ENCODE peak calls at places on chromosomes 7 and 10, in six cellular contexts. T, U, N, R, X and K are unnamed samples. For H3K27me3, the result is how much of the 10 kb centered on the place peaks cover.

GRCh38 chr7:134764365-134764764 is 15.1 kb upstream of the CALD1 start:
- DNase-seq in N (no peak), R (no peak), T (no peak), U (no peak), X (no peak), K (no peak)

GRCh38 chr10:126302831-126303230 is 85.4 kb downstream of the ADAM12 start:
- DNase-seq in U (no peak), T (peak), R (no peak), X (no peak), N (no peak), K (no peak)

GRCh38 chr10:1345368-1345767 is 289.2 kb downstream of the WDR37 start:
- DNase-seq in N (no peak), R (no peak), T (no peak), U (no peak), X (no peak), K (no peak)

GRCh38 chr10:59666310-59666709 is 43.3 kb downstream of the SLC16A9 start:
- DNase-seq in X (no peak), T (no peak), R (no peak), N (no peak), U (no peak), K (no peak)

GRCh38 chr10:116038259-116038658 is 234.7 kb downstream of the GFRA1 start:
- DNase-seq in T (peak), R (no peak), X (peak), U (no peak), N (no peak), K (no peak)

GRCh38 chr7:148699772-148700629 is 1.3 kb downstream of the CUL1 start:
- DNase-seq in X (no peak), T (no peak), U (no peak), R (no peak), N (no peak), K (no peak)

GRCh38 chr7:143002856-143003255 is 24.1 kb downstream of the OR9A2 start:
- DNase-seq in N (no peak), X (no peak), T (no peak), U (no peak), R (peak), K (no peak)

GRCh38 chr10:15725603-15726002 is 5.9 kb upstream of the ITGA8 start:
- DNase-seq in R (no peak), T (peak), U (no peak), N (no peak), X (no peak), K (peak)

GRCh38 chr10:22550732-22551131 is 163.6 kb downstream of the PIP4K2A start:
- DNase-seq in T (peak), N (peak), X (peak), U (peak), R (peak), K (no peak)

GRCh38 chr7:116354171-116354545 is 143.8 kb downstream of the TES start:
- DNase-seq in T (peak), X (peak), N (no peak), U (no peak), R (no peak), K (peak)

GRCh38 chr7:1987591-1988532 is 244.9 kb downstream of the MAD1L1 start:
- DNase-seq in T (no peak), X (peak), U (no peak), N (peak), R (no peak), K (no peak)

GRCh38 chr10:102870221-102870620 is 951 bp downstream of the AS3MT start:
- DNase-seq in U (no peak), T (no peak), X (no peak), R (no peak), N (no peak), K (no peak)

GRCh38 chr10:122407375-122408125 is 33.0 kb downstream of the PLEKHA1 start:
- DNase-seq in R (no peak), U (peak), T (peak), X (no peak), N (no peak), K (no peak)

GRCh38 chr10:78599122-78599853 is 469.5 kb upstream of the ZMIZ1 start:
- DNase-seq in U (no peak), X (no peak), T (no peak), R (no peak), N (no peak), K (no peak)

GRCh38 chr10:72336259-72337038 is 18.3 kb downstream of the DNAJB12 start:
- DNase-seq in R (peak), U (no peak), X (peak), N (no peak), T (peak), K (no peak)

GRCh38 chr10:80444124-80444523 is 10.0 kb upstream of the TSPAN14 start:
- DNase-seq in U (no peak), R (no peak), T (no peak), N (no peak), X (no peak), K (no peak)

GRCh38 chr7:105935250-105935649 is 27.8 kb upstream of the CDHR3 start:
- DNase-seq in R (no peak), X (no peak), U (no peak), T (no peak), N (no peak), K (no peak)

GRCh38 chr7:146242661-146243060 is 126.1 kb downstream of the CNTNAP2 start:
- DNase-seq in X (no peak), R (no peak), T (no peak), N (no peak), U (no peak), K (no peak)

GRCh38 chr10:43127447-43127846 is 10.8 kb upstream of the CSGALNACT2 start:
- DNase-seq in N (no peak), T (peak), R (no peak), X (no peak), U (no peak), K (no peak)

DNA sequence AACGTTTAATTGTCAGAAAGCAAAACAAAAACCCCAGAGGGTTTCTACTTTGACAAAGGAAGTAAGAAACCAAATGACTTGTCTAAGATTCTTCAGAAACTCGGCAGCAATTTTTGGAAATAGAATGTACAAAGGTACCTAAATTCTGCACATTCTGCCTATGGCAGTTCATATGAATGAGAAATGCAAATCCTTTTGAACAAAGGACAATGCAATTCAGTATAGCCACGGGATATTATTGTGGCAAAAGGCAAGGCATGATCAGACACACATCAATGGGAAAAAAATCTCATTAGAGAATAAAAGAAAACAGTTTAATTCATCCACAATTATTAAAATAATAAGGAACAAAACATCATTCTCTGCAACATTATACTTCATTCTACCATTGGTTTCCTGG is 93.4 kb downstream of the SEMA3C start:
- DNase-seq in R (no peak), T (no peak), X (no peak), U (no peak), N (no peak), K (no peak)
- H3K27ac ChIP-seq in R (no peak), T (no peak), X (no peak), U (no peak), N (no peak), K (no peak)

GRCh38 chr10:100869399-100869798 is 43.4 kb upstream of the SLF2 start:
- DNase-seq in N (no peak), X (no peak), U (no peak), R (no peak), T (no peak), K (no peak)
- H3K27me3 ChIP-seq in N (half or more), X (under half), U (under half), R (under half), T (under half), K (under half)

DNA sequence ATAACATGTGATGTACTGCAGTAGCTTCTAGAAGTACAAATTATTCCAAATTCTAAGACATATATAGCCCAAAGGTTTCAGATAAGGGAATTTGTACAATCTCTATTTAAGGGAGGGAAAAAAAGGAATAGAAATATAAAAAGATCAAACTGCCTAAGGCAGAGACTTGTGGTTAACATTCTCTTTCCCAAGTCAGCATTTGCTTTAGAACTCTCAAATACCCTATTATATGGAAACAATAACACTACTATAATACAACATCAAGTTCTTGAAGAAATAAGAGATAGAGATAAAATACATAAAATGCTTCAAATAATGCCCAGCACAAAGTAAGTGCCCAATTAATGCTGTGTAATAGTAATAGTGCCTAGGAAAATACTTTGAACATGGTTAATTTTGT is 123.1 kb downstream of the CRPPA start:
- DNase-seq in T (no peak), N (no peak), U (no peak), X (no peak), R (no peak), K (no peak)
- H3K27ac ChIP-seq in T (no peak), N (no peak), U (no peak), X (no peak), R (no peak), K (no peak)

DNA sequence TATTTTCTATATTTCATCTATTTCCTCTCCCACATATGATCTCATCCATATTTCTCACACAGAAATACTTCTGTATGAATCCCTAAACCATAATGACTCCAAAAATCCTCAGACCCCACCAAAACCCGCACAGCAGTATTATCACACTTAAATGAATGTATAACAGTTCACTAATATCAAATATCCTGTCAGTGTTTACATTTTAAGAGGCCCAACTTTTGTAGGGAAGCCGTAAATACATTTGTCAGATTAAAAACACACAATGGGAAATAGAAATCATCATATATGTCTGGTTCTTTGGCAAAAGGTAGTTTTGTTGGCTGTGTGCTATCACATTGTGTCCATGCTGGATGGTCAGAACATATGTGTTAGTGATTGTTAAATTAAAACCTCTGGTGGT is 4.2 kb downstream of the AUTS2 start:
- DNase-seq in N (no peak), X (no peak), T (no peak), U (no peak), R (no peak), K (no peak)
- H3K27me3 ChIP-seq in N (under half), X (under half), T (under half), U (under half), R (under half), K (under half)

GRCh38 chr10:117391436-117392205 is 16.4 kb upstream of the PDZD8 start:
- DNase-seq in U (no peak), N (no peak), X (no peak), T (no peak), R (peak), K (no peak)
- H3K27ac ChIP-seq in U (no peak), N (no peak), X (no peak), T (no peak), R (no peak), K (no peak)

DNA sequence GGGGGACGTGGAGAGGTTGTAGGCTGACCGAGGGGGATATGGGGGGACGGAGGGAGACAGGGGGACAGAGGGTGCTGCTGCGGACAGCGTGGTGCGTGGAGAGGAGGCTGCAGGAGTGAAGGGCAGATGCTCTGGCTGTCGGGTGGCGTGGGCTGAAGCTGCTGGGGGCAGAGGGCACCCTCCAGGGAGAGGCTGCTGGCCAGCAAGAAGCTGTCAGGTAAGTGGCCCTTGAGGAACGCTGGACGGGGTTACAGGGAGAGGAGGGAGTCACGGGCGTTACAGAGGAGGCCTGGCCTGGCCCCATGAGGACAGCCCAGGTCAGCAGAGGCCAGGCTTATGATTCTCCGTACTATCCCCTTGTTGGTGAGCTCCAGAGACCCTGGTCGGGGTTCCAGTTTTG is 27.1 kb downstream of the YKT6 start:
- DNase-seq in X (peak), T (no peak), U (no peak), R (no peak), N (peak), K (no peak)
- H3K27me3 ChIP-seq in X (under half), T (under half), U (under half), R (under half), N (under half), K (half or more)

DNA sequence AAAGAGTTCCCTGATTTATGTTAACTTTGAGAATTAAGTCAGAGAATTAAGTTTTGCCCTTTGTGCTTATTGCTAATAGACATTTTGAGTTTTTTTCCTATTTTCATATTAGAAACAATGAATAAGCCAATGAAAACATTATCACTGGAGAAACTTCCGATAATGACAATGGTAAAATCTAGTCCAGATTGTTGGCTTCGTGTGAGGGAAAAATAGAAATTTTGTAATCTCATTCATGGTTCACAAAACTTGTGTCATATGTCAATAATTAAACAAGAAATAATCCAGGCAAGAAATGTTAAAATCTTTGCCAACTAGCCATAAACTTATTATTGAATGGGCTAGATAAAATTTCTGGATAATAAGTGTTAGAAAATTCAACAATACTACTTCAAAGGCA is 36.7 kb downstream of the RNLS start:
- DNase-seq in N (no peak), U (no peak), X (no peak), T (no peak), R (no peak), K (no peak)
- H3K27ac ChIP-seq in N (no peak), U (no peak), X (no peak), T (no peak), R (no peak), K (no peak)